ENCODE peak calls at places on chromosomes 7 and 10, in nine cellular contexts. E, W, C, U, R, J, A, I and T are unnamed samples.

GRCh38 chr7:123749537-123749857 is 694 bp upstream of the WASL start:
- DNase-seq in E (no peak), W (no peak), C (peak), U (no peak), R (no peak), J (peak), A (peak), I (no peak), T (no peak)

GRCh38 chr7:3267928-3268690 is 32.9 kb upstream of the SDK1 start:
- DNase-seq in E (no peak), W (no peak), C (no peak), U (no peak), R (no peak), J (no peak), A (peak), I (no peak), T (no peak)

GRCh38 chr10:91317541-91317940 is 92.6 kb upstream of the HECTD2 start:
- DNase-seq in E (no peak), W (no peak), C (no peak), U (no peak), R (no peak), J (no peak), A (peak), I (no peak), T (no peak)

GRCh38 chr7:97407106-97407505 is 289.6 kb downstream of the SDHAF3 start:
- DNase-seq in E (no peak), W (no peak), C (no peak), U (no peak), R (no peak), J (no peak), A (no peak), I (no peak), T (no peak)

GRCh38 chr10:114266521-114266920 is 27.5 kb downstream of the VWA2 start:
- DNase-seq in E (no peak), W (no peak), C (no peak), U (no peak), R (no peak), J (no peak), A (peak), I (no peak), T (no peak)

GRCh38 chr10:119305860-119306513 is 98.6 kb downstream of the GRK5 start:
- DNase-seq in E (peak), W (no peak), C (peak), U (peak), R (no peak), J (peak), A (peak), I (peak), T (no peak)

GRCh38 chr7:128431754-128432153 is 22.0 kb upstream of the IMPDH1 start:
- DNase-seq in E (no peak), W (no peak), C (no peak), U (no peak), R (no peak), J (no peak), A (no peak), I (no peak), T (no peak)

GRCh38 chr10:89916481-89916880 is 215.1 kb downstream of the KIF20B start:
- DNase-seq in E (no peak), W (no peak), C (no peak), U (no peak), R (no peak), J (no peak), A (no peak), I (no peak), T (no peak)

GRCh38 chr7:20359397-20359963 is 28.8 kb downstream of the ITGB8 start:
- DNase-seq in E (no peak), W (no peak), C (no peak), U (no peak), R (no peak), J (no peak), A (no peak), I (no peak), T (no peak)

GRCh38 chr10:80952436-80952835 is 414.7 kb downstream of the SH2D4B start:
- DNase-seq in E (no peak), W (no peak), C (no peak), U (no peak), R (no peak), J (no peak), A (no peak), I (no peak), T (no peak)

GRCh38 chr10:86062151-86062550 is 304.4 kb downstream of the GRID1 start:
- DNase-seq in E (no peak), W (no peak), C (no peak), U (no peak), R (no peak), J (no peak), A (no peak), I (no peak), T (no peak)

GRCh38 chr10:15121707-15122106 is 24.6 kb downstream of the RPP38 start:
- DNase-seq in E (no peak), W (no peak), C (no peak), U (no peak), R (no peak), J (no peak), A (no peak), I (no peak), T (no peak)

GRCh38 chr7:75596727-75597614 is 104.9 kb downstream of the SPDYE5 start:
- DNase-seq in E (peak), W (no peak), C (no peak), U (peak), R (no peak), J (no peak), A (peak), I (no peak), T (no peak)

GRCh38 chr10:63515002-63515763 is 6.0 kb upstream of the REEP3 start:
- DNase-seq in E (peak), W (no peak), C (peak), U (no peak), R (no peak), J (peak), A (peak), I (no peak), T (no peak)

GRCh38 chr10:22851865-22852239 is 76.0 kb upstream of the ARMC3 start:
- DNase-seq in E (no peak), W (no peak), C (no peak), U (no peak), R (no peak), J (no peak), A (no peak), I (no peak), T (no peak)

GRCh38 chr10:69278446-69278963 is at the start of gene HK1:
- DNase-seq in E (no peak), W (no peak), C (no peak), U (no peak), R (no peak), J (peak), A (peak), I (no peak), T (no peak)

GRCh38 chr10:113003032-113003431 is 53.0 kb downstream of the TCF7L2 start:
- DNase-seq in E (no peak), W (no peak), C (no peak), U (no peak), R (peak), J (no peak), A (no peak), I (no peak), T (peak)

GRCh38 chr10:105328441-105328840 is 687.4 kb downstream of the SORCS3 start:
- DNase-seq in E (no peak), W (no peak), C (no peak), U (no peak), R (no peak), J (no peak), A (no peak), I (no peak), T (no peak)

GRCh38 chr10:124719213-124719851 is 24.8 kb downstream of the FAM53B start:
- DNase-seq in E (peak), W (no peak), C (peak), U (peak), R (no peak), J (peak), A (peak), I (peak), T (no peak)

GRCh38 chr7:71208881-71209280 is 76.9 kb downstream of the GALNT17 start:
- DNase-seq in E (no peak), W (no peak), C (no peak), U (no peak), R (no peak), J (no peak), A (no peak), I (no peak), T (no peak)

GRCh38 chr7:69699949-69700715 is 101.9 kb downstream of the AUTS2 start:
- DNase-seq in E (no peak), W (no peak), C (no peak), U (no peak), R (no peak), J (no peak), A (no peak), I (no peak), T (no peak)

GRCh38 chr7:151389768-151390593 is 19.9 kb downstream of the WDR86 start:
- DNase-seq in E (no peak), W (no peak), C (no peak), U (no peak), R (no peak), J (peak), A (no peak), I (no peak), T (no peak)

GRCh38 chr7:40805361-40805760 is 670.6 kb downstream of the SUGCT start:
- DNase-seq in E (peak), W (no peak), C (peak), U (no peak), R (no peak), J (no peak), A (peak), I (no peak), T (no peak)

GRCh38 chr10:85598646-85599045 is 767.9 kb downstream of the GRID1 start:
- DNase-seq in E (no peak), W (no peak), C (no peak), U (no peak), R (no peak), J (no peak), A (no peak), I (no peak), T (no peak)

GRCh38 chr7:80313067-80313626 is 178.5 kb downstream of the GNAI1 start:
- DNase-seq in E (no peak), W (no peak), C (no peak), U (no peak), R (no peak), J (no peak), A (no peak), I (no peak), T (no peak)

GRCh38 chr10:515674-516073 is 173.8 kb downstream of the DIP2C start:
- DNase-seq in E (no peak), W (no peak), C (no peak), U (no peak), R (no peak), J (no peak), A (no peak), I (peak), T (no peak)

GRCh38 chr7:29207469-29207868 is 12.9 kb downstream of the CHN2 start:
- DNase-seq in E (no peak), W (no peak), C (no peak), U (no peak), R (no peak), J (peak), A (peak), I (no peak), T (no peak)

GRCh38 chr7:151631149-151631967 is 111.7 kb upstream of the RHEB start:
- DNase-seq in E (no peak), W (no peak), C (peak), U (no peak), R (no peak), J (no peak), A (no peak), I (peak), T (no peak)

GRCh38 chr10:118286051-118286838 is 55.9 kb downstream of the FAM204A start:
- DNase-seq in E (no peak), W (no peak), C (no peak), U (no peak), R (no peak), J (no peak), A (no peak), I (no peak), T (no peak)

GRCh38 chr7:76191783-76192240 is 9.9 kb upstream of the SRRM3 start:
- DNase-seq in E (no peak), W (no peak), C (no peak), U (no peak), R (no peak), J (peak), A (peak), I (no peak), T (no peak)

GRCh38 chr10:84352251-84352842 is 24.0 kb downstream of the CCSER2 start:
- DNase-seq in E (peak), W (peak), C (peak), U (peak), R (no peak), J (peak), A (peak), I (peak), T (peak)

GRCh38 chr10:69437321-69438259 is 13.7 kb upstream of the TSPAN15 start:
- DNase-seq in E (no peak), W (no peak), C (no peak), U (no peak), R (no peak), J (no peak), A (no peak), I (no peak), T (no peak)

GRCh38 chr7:30348083-30348560 is 63.7 kb downstream of the ZNRF2 start:
- DNase-seq in E (peak), W (no peak), C (peak), U (peak), R (no peak), J (peak), A (peak), I (peak), T (no peak)